ENCODE peak calls at places on chromosomes 4 and X, in eight cellular contexts. A, E, T, L, B, S, W and H are unnamed samples.

GRCh38 chr4:138439143-138439581 is 197.0 kb upstream of the SLC7A11 start:
- DNase-seq in A (no peak), E (no peak), T (no peak), L (no peak), B (no peak), S (no peak), W (no peak), H (no peak)

GRCh38 chr4:109213056-109213455 is 89.4 kb downstream of the COL25A1 start:
- DNase-seq in A (no peak), E (no peak), T (no peak), L (no peak), B (no peak), S (no peak), W (no peak), H (no peak)

GRCh38 chr4:153126137-153126536 is 78.1 kb upstream of the TRIM2 start:
- DNase-seq in A (no peak), E (no peak), T (no peak), L (no peak), B (no peak), S (no peak), W (no peak), H (no peak)

GRCh38 chr4:21879187-21879586 is 69.4 kb downstream of the KCNIP4 start:
- DNase-seq in A (no peak), E (no peak), T (no peak), L (no peak), B (no peak), S (no peak), W (no peak), H (no peak)

GRCh38 chr4:165293061-165293460 is 34.4 kb upstream of the MSMO1 start:
- DNase-seq in A (no peak), E (no peak), T (no peak), L (no peak), B (no peak), S (no peak), W (no peak), H (no peak)

GRCh38 chr4:30718889-30719252 is 1.3 kb upstream of the PCDH7 start:
- DNase-seq in A (no peak), E (no peak), T (no peak), L (peak), B (no peak), S (no peak), W (no peak), H (no peak)

GRCh38 chr4:75004755-75005668 is 72.1 kb downstream of the PARM1 start:
- DNase-seq in A (no peak), E (no peak), T (no peak), L (no peak), B (no peak), S (peak), W (no peak), H (no peak)

GRCh38 chrX:139930923-139931645 is 1.8 kb downstream of the ATP11C start:
- DNase-seq in A (no peak), E (no peak), T (no peak), L (no peak), B (peak), S (no peak), W (no peak), H (no peak)

GRCh38 chr4:44016582-44017421 is 431.8 kb downstream of the KCTD8 start:
- DNase-seq in A (no peak), E (no peak), T (no peak), L (no peak), B (no peak), S (no peak), W (no peak), H (no peak)

GRCh38 chr4:5444918-5445517 is 263.3 kb downstream of the EVC2 start:
- DNase-seq in A (no peak), E (peak), T (no peak), L (no peak), B (no peak), S (no peak), W (no peak), H (no peak)

GRCh38 chr4:175413561-175413960 is 398.5 kb downstream of the GPM6A start:
- DNase-seq in A (no peak), E (no peak), T (no peak), L (no peak), B (no peak), S (no peak), W (no peak), H (no peak)

GRCh38 chr4:44145868-44146267 is 302.7 kb downstream of the KCTD8 start:
- DNase-seq in A (no peak), E (no peak), T (no peak), L (no peak), B (no peak), S (no peak), W (no peak), H (no peak)

GRCh38 chrX:26958261-26958660 is 504.9 kb downstream of the PPP4R3C start:
- DNase-seq in A (no peak), E (no peak), T (no peak), L (no peak), B (no peak), S (no peak), W (no peak), H (no peak)
- TF ChIP-seq POLR2A in A (no peak), E (no peak), T (no peak), L (no peak), B (no peak), S (no peak), W (no peak), H (no peak)

GRCh38 chr4:112296949-112297483 is at the start of gene ALPK1:
- DNase-seq in A (peak), E (no peak), T (no peak), L (peak), B (no peak), S (no peak), W (no peak), H (no peak)
- TF ChIP-seq POLR2A in A (no peak), E (peak), T (peak), L (peak), B (no peak), S (peak), W (peak), H (peak)

GRCh38 chr4:139665690-139666529 is at the start of gene MGST2:
- DNase-seq in A (peak), E (peak), T (peak), L (peak), B (peak), S (peak), W (peak), H (no peak)
- TF ChIP-seq POLR2A in A (no peak), E (no peak), T (peak), L (no peak), B (no peak), S (peak), W (no peak), H (no peak)

GRCh38 chr4:38867478-38868054 is at the start of gene FAM114A1:
- DNase-seq in A (peak), E (peak), T (no peak), L (peak), B (peak), S (peak), W (peak), H (no peak)

GRCh38 chr4:38861791-38862190 is 5.2 kb upstream of the TLR6 start:
- DNase-seq in A (no peak), E (no peak), T (no peak), L (no peak), B (no peak), S (no peak), W (no peak), H (no peak)

GRCh38 chr4:38866973-38867477 is 581 bp upstream of the FAM114A1 start:
- DNase-seq in A (no peak), E (no peak), T (no peak), L (no peak), B (no peak), S (no peak), W (no peak), H (no peak)

GRCh38 chr4:38868055-38868965 is 704 bp downstream of the FAM114A1 start:
- DNase-seq in A (peak), E (no peak), T (no peak), L (peak), B (peak), S (peak), W (peak), H (no peak)

DNA sequence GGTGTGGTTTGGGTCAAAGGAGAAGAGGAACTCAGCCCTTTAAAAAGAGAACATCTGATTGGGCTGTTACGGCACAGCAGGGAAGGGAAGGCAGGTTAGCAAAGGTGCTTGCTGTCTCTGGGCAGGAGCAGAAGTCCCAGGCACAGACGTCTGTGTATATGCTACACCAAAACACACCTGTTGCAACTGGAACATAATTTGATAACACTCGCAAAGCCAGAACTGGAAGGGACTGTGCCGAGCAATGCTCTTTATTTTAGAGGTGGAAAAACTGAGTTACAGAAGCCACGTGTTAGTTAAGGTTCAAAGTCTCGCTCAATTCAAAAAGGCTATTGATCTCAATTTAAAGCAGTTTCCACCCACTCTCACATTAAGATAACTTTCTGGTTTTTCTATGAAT is 2.2 kb upstream of the FAM114A1 start:
- DNase-seq in A (no peak), E (no peak), T (no peak), L (no peak), B (no peak), S (no peak), W (no peak), H (no peak)
- TF ChIP-seq POLR2A in A (no peak), E (no peak), T (no peak), L (no peak), B (no peak), S (no peak), W (no peak), H (no peak)